ENCODE peak calls at places on chromosomes 5 and 9, in eight cellular contexts. Y is tibial nerve; I is psoas muscle; X is CD4-positive, CD25-positive, alpha-beta regulatory T cell; A is IMR-90; R is heart right ventricle; T is CD4-positive, alpha-beta memory T cell; H is OCI-LY7. F is an unnamed sample.

GRCh38 chr9:16031971-16032370 is 479.1 kb downstream of the CCDC171 start:
- DNase-seq in Y (no peak), I (no peak), X (no peak), A (no peak), R (no peak), T (no peak), H (no peak), F (no peak)

GRCh38 chr9:125409637-125410521 is 148.3 kb downstream of the GAPVD1 start:
- DNase-seq in Y (no peak), I (peak; percentile 38), X (peak; percentile 56), A (peak; percentile 53), R (no peak), T (no peak), H (peak; percentile 94), F (no peak)

GRCh38 chr5:134099939-134100282 is 14.6 kb upstream of the TCF7 start:
- DNase-seq in Y (no peak), I (no peak), X (no peak), A (no peak), R (no peak), T (no peak), H (no peak), F (no peak)

GRCh38 chr5:113084402-113085083 is 107.9 kb downstream of the DCP2 start:
- DNase-seq in Y (no peak), I (no peak), X (no peak), A (no peak), R (no peak), T (no peak), H (no peak), F (no peak)

GRCh38 chr9:85900504-85901201 is 40.3 kb upstream of the NAA35 start:
- DNase-seq in Y (no peak), I (no peak), X (peak; percentile 51), A (peak; percentile 36), R (no peak), T (peak; percentile 18), H (peak; percentile 5), F (no peak)

GRCh38 chr5:91266184-91266705 is 116.9 kb downstream of the ARRDC3 start:
- DNase-seq in Y (no peak), I (no peak), X (peak; percentile 49), A (peak; percentile 73), R (no peak), T (no peak), H (no peak), F (no peak)

GRCh38 chr5:3602713-3603502 is 7.3 kb downstream of the IRX1 start:
- DNase-seq in Y (no peak), I (no peak), X (no peak), A (no peak), R (peak; percentile 52), T (no peak), H (no peak), F (peak; percentile 39)

GRCh38 chr9:89492586-89492985 is 5.3 kb downstream of the SEMA4D start:
- DNase-seq in Y (no peak), I (no peak), X (no peak), A (no peak), R (no peak), T (no peak), H (no peak), F (no peak)

GRCh38 chr9:6443661-6444060 is 30.7 kb downstream of the UHRF2 start:
- DNase-seq in Y (no peak), I (no peak), X (no peak), A (no peak), R (no peak), T (no peak), H (no peak), F (no peak)

GRCh38 chr5:152592416-152592815 is 187.3 kb upstream of the NMUR2 start:
- DNase-seq in Y (no peak), I (no peak), X (no peak), A (no peak), R (no peak), T (no peak), H (no peak), F (no peak)

GRCh38 chr5:172802013-172802584 is 31.1 kb upstream of the DUSP1 start:
- DNase-seq in Y (no peak), I (no peak), X (no peak), A (no peak), R (no peak), T (no peak), H (no peak), F (no peak)
- H3K4me1 ChIP-seq in Y (peaks cover 27% of the 10 kb centered on the region), I (peaks cover 6% of the 10 kb centered on the region), X (peaks cover 8% of the 10 kb centered on the region), A (peaks cover 43% of the 10 kb centered on the region), R (peaks cover 65% of the 10 kb centered on the region), T (peaks cover 4% of the 10 kb centered on the region), H (peaks cover 4% of the 10 kb centered on the region), F (no peaks in the 10 kb centered on the region)

DNA sequence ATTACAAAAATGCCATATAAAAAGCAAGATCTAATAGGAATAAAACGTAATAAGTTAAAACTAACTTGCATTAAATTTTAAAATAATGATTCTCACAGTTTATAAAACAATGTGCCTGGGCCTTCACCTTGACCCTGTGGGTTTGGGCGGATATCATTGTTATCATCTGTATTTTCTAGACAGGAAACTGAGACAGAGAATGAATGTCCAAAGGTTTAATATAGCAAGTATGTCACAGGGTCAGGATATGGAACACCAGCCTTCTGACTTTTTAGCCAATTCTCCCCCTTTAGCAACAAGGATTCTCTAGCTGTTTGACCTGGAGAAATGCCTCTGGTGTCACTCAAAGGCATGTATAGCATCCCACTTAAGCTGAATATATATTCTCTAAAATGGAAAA is 67.2 kb downstream of the ITGA1 start:
- DNase-seq in Y (no peak), I (no peak), X (no peak), A (no peak), R (no peak), T (no peak), H (no peak), F (no peak)
- H3K4me1 ChIP-seq in Y (peaks cover 4% of the 10 kb centered on the region), I (no peaks in the 10 kb centered on the region), X (no peaks in the 10 kb centered on the region), A (peaks cover 19% of the 10 kb centered on the region), R (peaks cover 4% of the 10 kb centered on the region), T (no peaks in the 10 kb centered on the region), H (no peaks in the 10 kb centered on the region), F (no peaks in the 10 kb centered on the region)

GRCh38 chr5:56638768-56639238 is 176.5 kb upstream of the MAP3K1 start:
- DNase-seq in Y (no peak), I (no peak), X (peak; percentile 83), A (no peak), R (no peak), T (no peak), H (no peak), F (no peak)

GRCh38 chr5:56638061-56638621 is 177.2 kb upstream of the MAP3K1 start:
- DNase-seq in Y (no peak), I (no peak), X (no peak), A (no peak), R (no peak), T (no peak), H (no peak), F (no peak)

GRCh38 chr5:56640763-56641406 is 174.5 kb upstream of the MAP3K1 start:
- DNase-seq in Y (no peak), I (peak; percentile 25), X (no peak), A (no peak), R (peak; percentile 36), T (no peak), H (peak; percentile 48), F (no peak)

GRCh38 chr5:56637321-56637920 is 177.9 kb upstream of the MAP3K1 start:
- DNase-seq in Y (no peak), I (no peak), X (no peak), A (peak; percentile 52), R (no peak), T (no peak), H (no peak), F (no peak)

GRCh38 chr5:56639491-56639890 is 175.9 kb upstream of the MAP3K1 start:
- DNase-seq in Y (no peak), I (no peak), X (no peak), A (no peak), R (no peak), T (no peak), H (no peak), F (no peak)
- H3K4me1 ChIP-seq in Y (peaks cover 23% of the 10 kb centered on the region), I (no peaks in the 10 kb centered on the region), X (no peaks in the 10 kb centered on the region), A (peaks cover 9% of the 10 kb centered on the region), R (peaks cover 8% of the 10 kb centered on the region), T (peaks cover 14% of the 10 kb centered on the region), H (peaks cover 10% of the 10 kb centered on the region), F (no peaks in the 10 kb centered on the region)

DNA sequence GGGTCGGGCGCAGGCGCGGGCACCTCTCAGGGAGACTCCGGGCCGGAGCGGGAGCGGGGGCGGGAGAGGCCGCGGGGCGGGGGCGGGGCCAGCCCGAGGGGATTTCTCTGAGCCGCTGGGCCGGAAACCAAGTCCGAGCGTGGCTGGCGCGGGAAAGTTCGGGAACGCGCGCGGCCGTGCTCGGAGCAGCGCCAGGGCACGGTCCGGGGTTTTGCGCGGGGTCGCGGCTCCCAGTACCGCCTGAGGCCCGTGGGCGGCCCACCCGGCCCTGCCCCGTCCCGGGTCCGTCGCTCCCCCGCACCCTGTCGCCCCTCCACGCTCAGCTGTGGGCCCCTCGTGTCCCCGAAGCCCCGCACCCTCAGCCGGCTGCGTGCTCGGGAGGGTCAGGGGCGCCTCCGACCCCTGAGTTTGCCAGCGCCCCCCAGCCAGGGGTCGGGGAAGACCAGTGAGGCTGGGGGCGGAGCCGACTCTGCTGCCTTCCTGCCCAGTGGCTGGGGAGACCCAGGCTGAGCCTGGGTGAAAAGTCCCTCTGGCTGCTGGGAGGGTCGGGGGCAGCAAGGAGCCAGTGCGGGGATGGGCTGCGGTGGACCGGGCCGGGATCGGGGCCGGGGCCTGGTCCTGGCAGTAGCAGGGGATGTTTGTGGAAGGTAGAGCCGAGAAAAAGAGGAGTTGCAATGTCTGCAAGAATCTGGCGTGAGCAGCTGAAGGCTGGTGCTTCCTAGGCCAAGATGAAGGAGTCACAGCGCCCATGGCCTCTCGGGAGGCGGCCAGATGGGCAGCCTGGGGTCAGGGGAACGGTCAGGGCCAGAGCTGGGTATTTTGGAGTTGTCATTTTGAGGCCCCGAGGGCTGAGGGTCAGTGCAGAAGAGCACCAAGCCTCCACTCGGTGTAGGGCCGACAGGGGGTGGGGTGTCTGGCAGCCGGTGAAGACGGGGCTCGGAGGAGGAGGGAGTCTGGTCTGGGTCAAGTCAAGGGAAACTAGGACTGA is 588 bp downstream of the TRAF2 start:
- DNase-seq in Y (no peak), I (peak; percentile 31), X (peak; percentile 33), A (peak; percentile 16), R (no peak), T (no peak), H (peak; percentile 59), F (no peak)
- H3K4me1 ChIP-seq in Y (peaks cover 32% of the 10 kb centered on the region), I (peaks cover 20% of the 10 kb centered on the region), X (peaks cover 43% of the 10 kb centered on the region), A (peaks cover 9% of the 10 kb centered on the region), R (peaks cover 41% of the 10 kb centered on the region), T (peaks cover 47% of the 10 kb centered on the region), H (peaks cover 17% of the 10 kb centered on the region), F (peaks cover 14% of the 10 kb centered on the region)

GRCh38 chr5:59125961-59126360 is 543.1 kb downstream of the RAB3C start:
- DNase-seq in Y (no peak), I (no peak), X (no peak), A (no peak), R (no peak), T (no peak), H (no peak), F (no peak)
- H3K4me1 ChIP-seq in Y (peaks cover 31% of the 10 kb centered on the region), I (peaks cover 76% of the 10 kb centered on the region), X (peaks cover 40% of the 10 kb centered on the region), A (peaks cover 20% of the 10 kb centered on the region), R (peaks cover 52% of the 10 kb centered on the region), T (peaks cover 67% of the 10 kb centered on the region), H (peaks cover 6% of the 10 kb centered on the region), F (no peaks in the 10 kb centered on the region)